ENCODE peak calls at places on chromosomes 11 and 22, in seven cellular contexts. K is AML-193; W is activated CD8-positive, alpha-beta memory T cell treated with anti-CD3 and anti-CD28 coated beads for 24 hours; A is Peyer's patch; P is stimulated activated CD4-positive, alpha-beta T cell treated with anti-CD3 and anti-CD28 coated beads, Interleukin-1b, Interleukin-23, amount 100 ng/mL, for 48 hours; E is pancreas; M is HCT116. D is an unnamed sample.

GRCh38 chr11:118353084-118353710 is 6.2 kb upstream of the UBE4A start:
- DNase-seq in M (no peak), W (no peak), E (no peak), K (peak), P (no peak), A (no peak), D (peak)

GRCh38 chr11:9906043-9906791 is 242.3 kb downstream of the SWAP70 start:
- DNase-seq in P (no peak), W (no peak), E (no peak), K (no peak), A (no peak), M (peak), D (peak)

GRCh38 chr11:123103326-123103980 is 41.5 kb upstream of the HSPA8 start:
- DNase-seq in W (no peak), M (peak), K (peak), P (peak), A (peak), E (no peak), D (peak)

GRCh38 chr11:76738618-76739220 is 44.4 kb upstream of the TSKU start:
- DNase-seq in E (no peak), K (no peak), P (no peak), A (no peak), W (no peak), M (no peak), D (no peak)

GRCh38 chr11:67347964-67348749 is 5.2 kb downstream of the POLD4 start:
- DNase-seq in K (no peak), E (no peak), M (no peak), P (no peak), W (no peak), A (peak), D (peak)

GRCh38 chr22:48187272-48187855 is 1424.9 kb downstream of the TBC1D22A start:
- DNase-seq in A (no peak), P (no peak), W (peak), K (no peak), M (no peak), E (no peak), D (no peak)

GRCh38 chr11:125594958-125595357 is 2.3 kb downstream of the STT3A start:
- DNase-seq in K (no peak), W (no peak), M (no peak), E (no peak), P (no peak), A (no peak), D (no peak)

GRCh38 chr11:133064152-133064877 is 468.0 kb downstream of the OPCML start:
- DNase-seq in M (no peak), W (no peak), A (peak), P (no peak), K (no peak), E (peak), D (peak)

GRCh38 chr11:61611309-61611708 is 30.4 kb upstream of the SYT7 start:
- DNase-seq in E (no peak), W (no peak), M (no peak), A (no peak), K (no peak), P (no peak), D (no peak)

GRCh38 chr11:79648766-79649545 is 208.1 kb upstream of the TENM4 start:
- DNase-seq in P (no peak), M (no peak), W (no peak), E (no peak), K (no peak), A (no peak), D (no peak)

GRCh38 chr11:80593981-80594380 is 1153.2 kb upstream of the TENM4 start:
- DNase-seq in E (no peak), A (peak), K (no peak), W (no peak), M (no peak), P (no peak), D (no peak)

GRCh38 chr11:7546324-7546791 is 32.6 kb downstream of the PPFIBP2 start:
- DNase-seq in M (no peak), K (no peak), P (no peak), E (no peak), W (no peak), A (no peak), D (peak)

GRCh38 chr11:94738746-94739145 is 29.4 kb upstream of the AMOTL1 start:
- DNase-seq in M (no peak), W (no peak), K (no peak), E (no peak), P (no peak), A (no peak), D (no peak)

GRCh38 chr11:44596541-44597276 is 31.2 kb downstream of the CD82 start:
- DNase-seq in E (no peak), P (peak), W (peak), A (peak), K (no peak), M (no peak), D (no peak)

GRCh38 chr22:20141186-20142077 is 9.4 kb downstream of the CCDC188 start:
- DNase-seq in P (no peak), A (no peak), E (no peak), W (no peak), M (no peak), K (no peak), D (peak)

GRCh38 chr11:125950696-125951645 is 5.1 kb downstream of the VSIG10L2 start:
- DNase-seq in W (no peak), M (no peak), K (no peak), P (no peak), E (peak), A (no peak), D (no peak)

GRCh38 chr11:63682045-63682915 is 980 bp downstream of the RTN3 start:
- DNase-seq in K (no peak), M (no peak), W (no peak), A (peak), P (peak), E (no peak), D (no peak)

GRCh38 chr22:35904752-35905151 is 123.9 kb downstream of the RBFOX2 start:
- DNase-seq in K (no peak), E (no peak), A (no peak), P (no peak), W (no peak), M (no peak), D (no peak)